ENCODE peak calls at places on chromosomes 13 and 19, in five cellular contexts. T, L, Z, W and I are unnamed samples.

GRCh38 chr19:55283548-55284393 is at the start of gene BRSK1:
- DNase-seq in Z (peak; percentile 30), T (peak; percentile 84), L (no peak), W (peak; percentile 72), I (no peak)

GRCh38 chr19:35037716-35038622 is 3.6 kb upstream of the HPN start:
- DNase-seq in T (no peak), W (no peak), L (no peak), Z (no peak), I (no peak)

GRCh38 chr13:73040479-73040878 is 18.3 kb upstream of the KLF5 start:
- DNase-seq in Z (no peak), T (no peak), L (no peak), W (no peak), I (no peak)

GRCh38 chr19:53158119-53158656 is 665 bp downstream of the ZNF347 start:
- DNase-seq in W (peak; percentile 47), T (peak; percentile 56), Z (peak; percentile 13), L (peak; percentile 64), I (peak; percentile 9)

GRCh38 chr13:94708031-94708571 is 4.2 kb downstream of the SOX21 start:
- DNase-seq in L (no peak), Z (no peak), T (no peak), W (no peak), I (no peak)

GRCh38 chr13:98253526-98253925 is 76.5 kb upstream of the RNF113B start:
- DNase-seq in Z (no peak), T (no peak), L (no peak), W (no peak), I (no peak)

GRCh38 chr13:60511637-60512036 is 114.6 kb downstream of the TDRD3 start:
- DNase-seq in Z (no peak), L (no peak), W (no peak), T (no peak), I (no peak)

GRCh38 chr13:94641432-94641941 is 39.8 kb downstream of the GPR180 start:
- DNase-seq in Z (peak; percentile 76), T (no peak), W (no peak), L (no peak), I (no peak)

GRCh38 chr13:99355267-99356215 is 48.3 kb upstream of the GPR183 start:
- DNase-seq in Z (no peak), T (no peak), L (no peak), W (no peak), I (no peak)

GRCh38 chr13:48490241-48490640 is 42.6 kb downstream of the RCBTB2 start:
- DNase-seq in Z (no peak), T (no peak), W (no peak), L (no peak), I (no peak)

GRCh38 chr13:30234763-30235162 is 72.6 kb downstream of the KATNAL1 start:
- DNase-seq in W (no peak), L (no peak), Z (peak; percentile 28), T (no peak), I (no peak)

GRCh38 chr19:55484571-55485438 is at the start of gene NAT14:
- DNase-seq in T (peak; percentile 84), L (peak; percentile 76), Z (no peak), W (peak; percentile 54), I (peak; percentile 58)

GRCh38 chr13:60227168-60227567 is 63.4 kb upstream of the DIAPH3 start:
- DNase-seq in Z (no peak), W (no peak), L (no peak), T (no peak), I (no peak)

GRCh38 chr13:109163052-109163413 is 533.6 kb downstream of the MYO16 start:
- DNase-seq in L (no peak), Z (no peak), T (peak; percentile 34), W (no peak), I (no peak)

GRCh38 chr13:55583953-55584593 is 1556.6 kb upstream of the PRR20A start:
- DNase-seq in T (no peak), Z (no peak), W (no peak), L (no peak), I (no peak)

GRCh38 chr13:64130600-64130999 is 2715.0 kb upstream of the PCDH20 start:
- DNase-seq in W (no peak), L (no peak), Z (no peak), T (no peak), I (no peak)

GRCh38 chr13:114061047-114061446 is 71.4 kb downstream of the RASA3 start:
- DNase-seq in Z (no peak), L (no peak), W (no peak), T (no peak), I (no peak)

GRCh38 chr19:29547981-29548380 is 22.2 kb downstream of the VSTM2B start:
- DNase-seq in T (no peak), W (no peak), L (peak; percentile 28), Z (no peak), I (no peak)

GRCh38 chr13:43129511-43130130 is 106.2 kb downstream of the DNAJC15 start:
- DNase-seq in T (no peak), L (no peak), Z (peak; percentile 16), W (no peak), I (no peak)

GRCh38 chr13:41985788-41986508 is 25.0 kb upstream of the VWA8 start:
- DNase-seq in T (no peak), L (no peak), W (no peak), Z (no peak), I (no peak)

GRCh38 chr19:3575260-3575741 is 2.6 kb downstream of the HMG20B start:
- DNase-seq in T (peak; percentile 44), L (no peak), Z (no peak), W (no peak), I (no peak)

GRCh38 chr13:31310781-31311180 is 111.0 kb downstream of the B3GLCT start:
- DNase-seq in L (no peak), W (peak; percentile 61), Z (no peak), T (no peak), I (no peak)
- H3K9me3 ChIP-seq in L (no peaks in the 10 kb centered on the region), W (peaks cover 41% of the 10 kb centered on the region), Z (no peaks in the 10 kb centered on the region), T (no peaks in the 10 kb centered on the region), I (peaks cover 3% of the 10 kb centered on the region)

DNA sequence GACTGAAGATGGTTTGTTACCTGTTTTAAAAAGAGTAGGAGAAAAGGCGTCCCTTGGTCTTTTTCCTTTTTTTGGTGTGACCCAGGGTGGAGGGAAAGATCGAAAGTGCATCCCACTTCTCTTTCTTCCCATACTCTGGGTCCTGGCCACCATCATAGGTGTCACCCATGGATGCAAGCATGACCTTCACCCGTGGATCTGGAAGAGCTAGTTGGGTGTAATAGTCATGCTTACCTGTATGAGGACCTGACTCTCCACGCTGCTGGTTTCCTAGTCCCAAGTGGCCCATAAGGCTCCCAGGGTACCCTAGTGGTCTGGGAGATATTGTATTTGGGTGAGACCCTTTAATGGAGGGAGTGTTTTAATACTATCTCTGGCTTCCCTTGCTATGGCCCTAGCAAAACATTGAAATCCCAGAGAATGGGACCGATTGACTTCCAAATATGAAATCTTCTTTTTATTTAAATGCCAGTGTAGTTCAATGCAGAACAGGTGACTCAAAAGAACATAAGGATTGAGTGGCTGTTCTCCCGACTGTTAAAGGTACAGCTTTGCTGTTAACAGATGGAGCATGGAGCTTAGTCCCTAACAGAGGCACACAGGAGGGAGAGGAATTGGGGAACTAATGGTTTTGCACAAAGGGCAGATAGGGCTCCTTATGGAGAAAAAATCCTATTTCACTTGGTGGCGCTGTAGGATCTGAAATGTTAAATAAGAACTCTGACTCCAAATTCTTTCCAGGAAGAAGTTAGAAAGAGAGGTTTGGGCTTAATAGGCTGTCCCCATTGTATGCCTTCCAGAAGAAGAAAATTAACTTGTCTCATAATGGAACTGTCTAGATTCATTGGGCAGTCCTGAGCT is 7.0 kb upstream of the ZNF550 start:
- DNase-seq in W (no peak), T (peak; percentile 25), L (no peak), Z (peak; percentile 48), I (no peak)
- H3K9me3 ChIP-seq in W (peaks cover 88% of the 10 kb centered on the region), T (no peaks in the 10 kb centered on the region), L (peaks cover 3% of the 10 kb centered on the region), Z (peaks cover 61% of the 10 kb centered on the region), I (peaks cover 41% of the 10 kb centered on the region)

GRCh38 chr19:12318782-12319413 is 14.5 kb downstream of the ZNF563 start:
- DNase-seq in W (no peak), L (no peak), T (no peak), Z (no peak), I (no peak)
- H3K9me3 ChIP-seq in W (peaks cover 24% of the 10 kb centered on the region), L (no peaks in the 10 kb centered on the region), T (no peaks in the 10 kb centered on the region), Z (peaks cover 30% of the 10 kb centered on the region), I (peaks cover 10% of the 10 kb centered on the region)

GRCh38 chr13:50387124-50387581 is 371.9 kb downstream of the KCNRG start:
- DNase-seq in T (peak; percentile 64), W (peak; percentile 65), Z (peak; percentile 74), L (peak; percentile 62), I (no peak)
- H3K9me3 ChIP-seq in T (no peaks in the 10 kb centered on the region), W (no peaks in the 10 kb centered on the region), Z (no peaks in the 10 kb centered on the region), L (no peaks in the 10 kb centered on the region), I (peaks cover 3% of the 10 kb centered on the region)

DNA sequence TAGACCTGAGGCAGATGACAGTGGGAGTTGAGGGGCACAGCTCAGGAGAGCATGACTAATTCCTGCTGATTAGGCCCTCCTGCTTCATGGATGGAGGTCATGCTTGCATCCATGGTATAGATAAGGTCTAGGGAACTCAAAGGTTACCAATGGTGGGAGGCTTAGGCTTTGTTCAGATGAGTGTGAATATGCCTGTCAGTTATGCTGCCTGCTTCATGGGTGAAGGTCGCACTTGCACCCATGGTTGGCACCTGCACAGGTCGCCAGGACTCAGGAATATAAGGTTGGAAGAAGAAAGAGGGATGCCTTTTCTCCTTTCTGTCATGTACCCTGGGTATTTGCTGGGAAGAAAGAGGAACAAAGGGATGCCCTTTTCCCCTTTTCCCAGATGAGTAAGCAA is 53.4 kb upstream of the GJB6 start:
- DNase-seq in T (no peak), W (no peak), L (no peak), Z (no peak), I (no peak)
- H3K9me3 ChIP-seq in T (no peaks in the 10 kb centered on the region), W (peaks cover 52% of the 10 kb centered on the region), L (no peaks in the 10 kb centered on the region), Z (peaks cover 25% of the 10 kb centered on the region), I (peaks cover 12% of the 10 kb centered on the region)